ENCODE peak calls at places on chromosomes 7 and 10, in seven cellular contexts. Y, Z, G, L, F, E and X are unnamed samples.

GRCh38 chr7:73909051-73909941 is 48.3 kb downstream of the TMEM270 start:
- DNase-seq in G (peak), Z (peak), E (no peak), Y (no peak), F (no peak), L (no peak), X (no peak)

GRCh38 chr7:103705542-103705941 is 259.5 kb upstream of the SLC26A5 start:
- DNase-seq in Y (no peak), F (no peak), G (no peak), Z (no peak), E (no peak), L (no peak), X (no peak)

GRCh38 chr7:5388273-5388866 is 35.3 kb downstream of the TNRC18 start:
- DNase-seq in E (no peak), Y (no peak), F (no peak), L (no peak), Z (no peak), G (no peak), X (no peak)

GRCh38 chr10:75013522-75013921 is 97.9 kb upstream of the SAMD8 start:
- DNase-seq in Y (no peak), Z (no peak), F (no peak), G (no peak), L (no peak), E (no peak), X (no peak)

GRCh38 chr10:1142596-1142995 is 86.4 kb downstream of the WDR37 start:
- DNase-seq in G (no peak), E (no peak), F (no peak), Z (no peak), Y (no peak), L (peak), X (peak)

GRCh38 chr7:141161959-141162547 is 88.2 kb downstream of the TMEM178B start:
- DNase-seq in Y (no peak), G (no peak), Z (no peak), E (no peak), L (peak), F (no peak), X (no peak)

GRCh38 chr10:74103560-74104248 is 46.9 kb downstream of the AP3M1 start:
- DNase-seq in Z (no peak), E (no peak), F (no peak), G (no peak), L (no peak), Y (no peak), X (peak)

GRCh38 chr7:747186-747585 is 20.1 kb upstream of the PRKAR1B start:
- DNase-seq in Y (no peak), L (no peak), F (no peak), Z (no peak), E (no peak), G (peak), X (no peak)

GRCh38 chr7:95180-95862 is 97.0 kb upstream of the FAM20C start:
- DNase-seq in L (peak), Y (no peak), G (no peak), Z (no peak), F (no peak), E (no peak), X (no peak)

GRCh38 chr7:152363798-152364197 is 72.0 kb downstream of the KMT2C start:
- DNase-seq in E (no peak), L (no peak), F (no peak), Y (no peak), Z (no peak), G (no peak), X (no peak)

GRCh38 chr7:25805027-25805687 is 346.8 kb upstream of the NFE2L3 start:
- DNase-seq in F (peak), Z (no peak), L (no peak), Y (no peak), G (no peak), E (no peak), X (no peak)

GRCh38 chr7:57308631-57309408 is 141.2 kb upstream of the ZNF716 start:
- DNase-seq in E (no peak), Z (no peak), F (no peak), L (no peak), G (no peak), Y (no peak), X (no peak)

GRCh38 chr10:102639527-102639926 is 4.8 kb upstream of the TRIM8 start:
- DNase-seq in L (no peak), Z (no peak), G (no peak), F (no peak), Y (no peak), E (no peak), X (peak)

GRCh38 chr10:92914478-92915066 is 66.3 kb downstream of the EXOC6 start:
- DNase-seq in F (no peak), G (no peak), Y (peak), E (no peak), Z (no peak), L (no peak), X (peak)

GRCh38 chr7:95481768-95482167 is 4.0 kb upstream of the ASB4 start:
- DNase-seq in Z (no peak), Y (no peak), L (no peak), F (no peak), G (no peak), E (no peak), X (no peak)

GRCh38 chr10:116702165-116702564 is 40.2 kb downstream of the HSPA12A start:
- DNase-seq in Z (no peak), Y (no peak), G (no peak), E (no peak), F (no peak), L (no peak), X (no peak)

GRCh38 chr7:32564542-32564941 is 69.3 kb downstream of the AVL9 start:
- DNase-seq in Z (no peak), E (no peak), F (no peak), Y (no peak), L (no peak), G (no peak), X (no peak)

GRCh38 chr7:74470504-74470903 is 16.8 kb downstream of the GTF2IRD1 start:
- DNase-seq in Z (no peak), E (no peak), L (no peak), Y (no peak), F (no peak), G (no peak), X (no peak)

GRCh38 chr7:20276705-20277472 is 53.8 kb upstream of the ITGB8 start:
- DNase-seq in G (no peak), Y (no peak), E (no peak), F (no peak), L (no peak), Z (no peak), X (no peak)

GRCh38 chr10:120854388-120854787 is 3.2 kb downstream of the WDR11 start:
- DNase-seq in G (no peak), Y (no peak), E (no peak), L (no peak), F (no peak), Z (no peak), X (no peak)

DNA sequence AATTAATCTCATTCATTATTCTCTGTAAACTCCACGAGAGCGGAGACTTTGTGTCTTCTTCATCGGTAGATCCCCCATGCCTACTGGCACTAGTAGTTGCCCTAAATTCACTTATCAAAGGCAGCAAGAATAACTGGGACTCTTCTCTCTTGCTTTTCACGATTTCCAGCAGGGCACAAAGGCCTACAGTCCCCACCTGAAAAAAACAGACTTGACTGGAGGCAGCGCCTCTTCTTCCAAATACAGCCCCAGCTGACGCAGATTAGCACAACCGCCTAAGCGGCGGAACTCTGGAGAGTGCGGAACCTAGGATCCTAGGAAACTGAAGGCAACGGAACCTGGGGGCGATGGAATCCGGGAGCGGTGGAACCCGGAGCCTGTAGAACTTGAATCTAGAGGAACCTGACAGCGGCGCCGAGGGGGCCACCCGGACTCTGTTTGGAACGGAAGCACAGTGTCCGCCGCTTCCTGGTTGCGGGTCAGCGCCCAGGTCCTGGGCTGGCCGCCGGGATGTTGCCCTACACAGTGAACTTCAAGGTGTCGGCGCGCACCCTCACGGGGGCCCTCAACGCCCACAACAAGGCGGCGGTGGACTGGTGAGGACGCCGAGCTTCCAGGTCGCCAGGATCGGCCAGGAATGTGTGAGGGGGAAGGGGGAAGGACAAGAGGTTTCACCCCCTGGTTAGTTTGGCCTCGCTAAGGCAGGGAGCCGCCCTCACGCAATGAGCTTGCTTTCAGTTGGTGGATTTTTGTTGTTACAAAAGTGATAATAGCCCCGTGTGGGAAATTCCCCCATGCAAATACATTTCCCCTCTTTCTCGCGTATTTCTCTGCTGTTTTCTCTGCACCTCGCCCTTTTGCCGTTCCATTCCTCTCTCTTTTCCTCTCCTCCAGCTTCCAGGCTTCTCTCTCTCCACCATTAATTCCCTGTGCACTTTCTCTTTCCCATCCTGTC is at the start of gene WDR11:
- DNase-seq in L (peak), Z (peak), G (peak), Y (peak), E (peak), F (peak), X (peak)
- TF ChIP-seq POLR2A in L (peak), Z (no peak), G (peak), Y (peak), E (peak), F (no peak), X (peak)

GRCh38 chr7:149197675-149198074 is 2.3 kb downstream of the ZNF282 start:
- DNase-seq in G (peak), Z (no peak), L (no peak), E (no peak), F (no peak), Y (no peak), X (no peak)

GRCh38 chr7:149196151-149196704 is 882 bp downstream of the ZNF282 start:
- DNase-seq in F (no peak), G (peak), Y (peak), E (no peak), Z (no peak), L (no peak), X (peak)

GRCh38 chr7:149194799-149195179 is 557 bp upstream of the ZNF282 start:
- DNase-seq in E (no peak), Z (no peak), Y (no peak), G (no peak), L (no peak), F (no peak), X (no peak)

GRCh38 chr7:149196705-149197171 is 1.4 kb downstream of the ZNF282 start:
- DNase-seq in Z (no peak), L (no peak), F (no peak), E (no peak), Y (peak), G (peak), X (peak)

DNA sequence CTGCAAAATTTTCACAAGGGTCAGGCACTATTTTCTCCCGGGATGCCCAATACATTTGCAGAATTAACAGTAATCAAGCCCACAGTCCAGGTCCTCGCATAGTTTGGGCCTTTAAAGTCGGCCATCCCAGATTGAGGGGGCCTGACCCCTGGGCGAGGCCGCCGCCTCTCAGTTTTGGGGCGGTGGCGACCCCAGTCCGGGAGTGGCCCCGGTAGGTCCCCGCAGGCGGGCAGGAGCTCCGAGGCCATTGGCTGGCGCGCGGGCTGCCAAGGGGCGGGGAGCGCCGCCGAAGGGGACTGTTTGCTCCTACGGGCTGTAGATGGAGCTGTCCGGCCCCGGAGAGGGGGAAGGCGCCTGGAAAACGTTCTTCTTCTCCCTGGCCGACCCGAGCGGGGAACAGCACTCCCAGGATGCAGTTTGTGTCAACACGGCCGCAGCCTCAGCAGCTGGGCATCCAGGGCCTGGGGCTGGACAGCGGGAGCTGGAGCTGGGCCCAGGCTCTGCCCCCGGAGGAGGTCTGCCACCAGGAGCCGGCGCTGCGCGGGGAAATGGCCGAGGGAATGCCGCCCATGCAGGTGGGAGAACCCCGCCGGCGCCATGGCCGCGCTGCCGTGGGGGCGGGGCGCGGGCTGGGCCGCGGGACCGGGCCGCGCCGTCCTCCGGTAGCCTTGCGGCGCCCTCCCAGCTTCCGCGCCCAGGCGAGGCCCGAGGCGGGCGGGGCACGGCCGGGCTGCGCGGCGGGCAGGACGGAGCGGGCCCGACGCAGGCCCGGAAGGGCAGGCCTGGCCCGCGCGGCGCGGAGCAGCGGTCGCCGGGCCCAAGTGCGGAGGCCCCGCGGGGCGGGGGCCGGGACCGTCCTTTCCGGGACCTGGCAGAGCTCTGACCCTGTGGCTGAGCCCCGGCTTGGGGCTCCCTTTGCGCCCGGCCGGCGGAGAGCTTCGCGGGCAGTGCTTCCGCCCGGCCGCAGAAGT is at the start of gene ZNF282:
- DNase-seq in G (peak), L (peak), F (peak), E (peak), Y (peak), Z (peak), X (peak)
- TF ChIP-seq POLR2A in G (peak), L (no peak), F (no peak), E (peak), Y (peak), Z (no peak), X (peak)

GRCh38 chr7:116525298-116525912 is 569 bp downstream of the CAV1 start:
- DNase-seq in Y (peak), Z (peak), L (no peak), G (peak), E (peak), F (peak), X (peak)

GRCh38 chr7:116524221-116524608 is 621 bp upstream of the CAV1 start:
- DNase-seq in E (no peak), G (no peak), F (no peak), L (no peak), Z (no peak), Y (no peak), X (no peak)

GRCh38 chr7:116525913-116526857 is 1.3 kb downstream of the CAV1 start:
- DNase-seq in L (peak), Y (peak), G (peak), F (peak), E (peak), Z (peak), X (peak)

GRCh38 chr7:116526897-116527296 is 2.1 kb downstream of the CAV1 start:
- DNase-seq in E (no peak), L (no peak), Z (no peak), G (no peak), Y (no peak), F (no peak), X (no peak)

GRCh38 chr7:116524609-116525297 is at the start of gene CAV1:
- DNase-seq in E (peak), G (peak), L (no peak), Z (peak), Y (peak), F (peak), X (peak)
- TF ChIP-seq POLR2A in E (peak), G (peak), L (peak), Z (no peak), Y (peak), F (peak), X (no peak)

DNA sequence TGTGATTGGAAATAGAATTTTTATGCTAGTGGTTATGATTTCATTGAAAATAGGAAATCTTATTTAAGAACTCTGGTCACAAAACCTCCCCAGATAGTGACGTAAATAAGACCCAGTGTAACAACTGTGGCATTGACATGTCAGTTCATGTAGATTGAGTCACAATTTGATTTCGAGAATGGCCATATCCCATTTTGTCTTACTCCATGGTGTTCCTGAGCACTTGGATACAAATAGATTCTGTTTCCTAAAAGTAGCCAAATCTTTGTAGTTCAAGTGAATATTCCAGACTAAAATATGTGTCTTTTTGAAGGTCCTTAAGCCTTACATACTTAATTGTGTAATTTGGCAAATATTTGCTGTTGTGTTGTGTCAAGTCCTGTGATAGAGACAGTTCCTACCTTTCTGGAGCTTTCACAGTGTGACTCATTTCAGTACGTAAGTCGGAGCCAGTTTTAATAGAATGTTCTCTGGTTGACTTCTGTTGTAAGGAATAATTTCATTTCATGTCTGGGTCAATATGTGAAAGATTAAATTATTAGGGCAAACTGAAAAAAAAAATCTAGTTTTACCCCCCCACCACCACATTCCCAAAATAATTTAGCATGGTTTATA is 37.1 kb upstream of the TOMM7 start:
- DNase-seq in G (no peak), Y (no peak), E (no peak), L (no peak), Z (no peak), F (no peak), X (no peak)
- TF ChIP-seq POLR2A in G (no peak), Y (no peak), E (no peak), L (no peak), Z (no peak), F (no peak), X (no peak)

GRCh38 chr7:100680589-100681271 is 7.2 kb downstream of the GNB2 start:
- DNase-seq in G (peak), E (peak), Z (no peak), F (no peak), L (no peak), Y (peak), X (no peak)

GRCh38 chr7:100682228-100682741 is 8.7 kb downstream of the GNB2 start:
- DNase-seq in G (peak), L (no peak), E (peak), Y (peak), Z (no peak), F (no peak), X (no peak)

GRCh38 chr7:100682991-100683658 is 9.6 kb downstream of the GNB2 start:
- DNase-seq in G (peak), Y (no peak), E (peak), L (no peak), Z (no peak), F (no peak), X (no peak)

GRCh38 chr7:100679927-100680588 is 6.5 kb downstream of the GNB2 start:
- DNase-seq in G (no peak), L (no peak), Z (no peak), F (peak), Y (peak), E (peak), X (no peak)

DNA sequence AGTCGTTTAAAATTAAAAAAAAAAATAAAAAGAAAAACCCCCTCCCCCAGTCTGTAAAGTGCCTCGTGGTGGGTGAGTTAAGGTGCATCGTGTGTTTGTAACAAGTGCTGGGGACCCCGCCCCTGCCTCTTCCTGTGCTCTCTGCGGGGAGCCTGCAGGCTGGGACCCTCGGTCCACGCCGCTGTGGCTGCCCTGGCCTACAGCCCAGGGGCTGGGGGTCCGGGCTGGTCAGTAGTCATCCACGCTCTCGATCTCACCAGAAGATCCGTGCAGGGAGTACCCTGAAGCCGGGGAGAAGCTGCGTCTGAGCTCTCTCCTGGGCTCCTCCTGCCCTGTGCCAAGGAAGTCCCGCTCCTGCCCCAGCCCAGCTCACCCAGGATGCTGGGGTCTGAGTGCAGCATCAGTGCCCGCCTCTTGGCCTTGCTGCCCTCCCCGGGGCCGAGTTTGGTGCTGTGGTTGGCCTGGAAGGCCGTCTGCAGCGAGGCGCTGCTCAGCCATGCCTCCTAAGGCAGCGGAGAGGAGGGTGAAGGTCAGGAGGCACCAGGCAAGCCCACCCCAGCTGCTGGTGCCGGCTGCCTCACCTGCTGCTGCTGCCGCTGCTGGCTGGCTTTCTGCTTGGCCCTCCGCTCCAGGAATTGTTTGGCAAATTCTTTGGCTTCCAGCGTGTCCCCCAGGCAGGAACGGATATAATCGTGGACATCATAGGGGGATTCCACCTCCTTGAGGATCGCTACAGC is 8.1 kb downstream of the GNB2 start:
- DNase-seq in Z (no peak), E (peak), L (no peak), G (peak), Y (peak), F (no peak), X (no peak)
- TF ChIP-seq POLR2A in Z (no peak), E (no peak), L (no peak), G (no peak), Y (no peak), F (no peak), X (no peak)

DNA sequence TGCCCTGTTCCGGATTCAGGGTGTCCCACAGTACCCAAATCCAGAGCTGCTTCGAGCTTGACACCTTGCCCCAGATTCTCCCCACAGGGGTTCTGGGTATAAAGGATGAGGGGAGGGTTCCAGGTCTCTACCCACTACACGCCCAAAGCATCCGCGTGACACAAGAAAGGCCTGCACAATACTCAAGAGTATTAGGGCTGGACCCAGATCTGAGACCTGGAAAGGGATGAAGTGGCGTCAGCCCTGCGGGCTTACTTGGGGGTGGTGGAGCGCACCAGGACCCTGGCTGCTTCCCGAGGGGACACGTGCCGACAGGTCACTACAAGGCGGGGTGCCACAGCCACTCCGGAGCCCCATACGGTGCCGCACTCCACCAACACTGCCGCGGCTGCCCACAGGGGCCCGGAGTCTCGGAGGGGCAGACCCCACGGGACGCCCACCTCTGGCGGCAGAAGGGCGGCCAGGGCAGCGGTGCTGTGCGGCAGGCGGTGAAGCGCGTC is 1.3 kb downstream of the TYSND1 start:
- DNase-seq in L (no peak), Z (peak), E (no peak), F (peak), Y (peak), G (no peak), X (no peak)
- TF ChIP-seq POLR2A in L (no peak), Z (no peak), E (no peak), F (no peak), Y (no peak), G (no peak), X (no peak)

GRCh38 chr7:76302299-76303056 is at the start of gene HSPB1:
- DNase-seq in G (peak), Y (peak), L (peak), F (peak), Z (peak), E (peak), X (peak)
- TF ChIP-seq POLR2A in G (peak), Y (peak), L (peak), F (peak), Z (no peak), E (peak), X (peak)